ENCODE peak calls at places on chromosomes 7 and 10, in five cellular contexts. M is esophagus squamous epithelium, K is GM10248, C is colonic mucosa, L is IMR-90. B is an unnamed sample.

GRCh38 chr10:18238875-18239485 is 98.8 kb downstream of the CACNB2 start:
- DNase-seq in C (no peak), M (no peak), K (peak), L (peak), B (no peak)

GRCh38 chr7:135801045-135801693 is 52.6 kb upstream of the FAM180A start:
- DNase-seq in M (no peak), K (peak), C (peak), L (peak), B (peak)

GRCh38 chr7:148633761-148634160 is 43.2 kb downstream of the C7orf33 start:
- DNase-seq in L (no peak), M (no peak), C (no peak), K (no peak), B (no peak)

GRCh38 chr7:130419652-130420051 is 21.2 kb downstream of the CEP41 start:
- DNase-seq in C (no peak), M (no peak), L (peak), K (no peak), B (no peak)

GRCh38 chr7:21704362-21704761 is 161.5 kb downstream of the DNAH11 start:
- DNase-seq in C (no peak), L (no peak), M (no peak), K (no peak), B (no peak)

GRCh38 chr10:76553700-76554470 is 1083.7 kb downstream of the KCNMA1 start:
- DNase-seq in M (no peak), C (no peak), L (no peak), K (no peak), B (no peak)

GRCh38 chr10:3813267-3813666 is 28.3 kb upstream of the KLF6 start:
- DNase-seq in M (no peak), C (no peak), K (no peak), L (no peak), B (no peak)

GRCh38 chr7:27846388-27846787 is 106.4 kb downstream of the TAX1BP1 start:
- DNase-seq in L (peak), C (no peak), M (no peak), K (no peak), B (no peak)

GRCh38 chr10:651700-652099 is 37.8 kb downstream of the DIP2C start:
- DNase-seq in K (no peak), M (no peak), L (no peak), C (no peak), B (no peak)

GRCh38 chr10:73655990-73656298 is at the start of gene SYNPO2L:
- DNase-seq in C (no peak), L (no peak), K (no peak), M (no peak), B (no peak)

GRCh38 chr7:48710995-48711394 is 213.4 kb upstream of the CDC14C start:
- DNase-seq in M (no peak), C (no peak), L (no peak), K (no peak), B (no peak)

GRCh38 chr10:29102636-29103035 is 186.2 kb upstream of the LYZL1 start:
- DNase-seq in C (no peak), M (no peak), K (no peak), L (no peak), B (no peak)

GRCh38 chr7:39921505-39922250 is 28.4 kb upstream of the CDK13 start:
- DNase-seq in C (no peak), M (no peak), K (no peak), L (no peak), B (no peak)

DNA sequence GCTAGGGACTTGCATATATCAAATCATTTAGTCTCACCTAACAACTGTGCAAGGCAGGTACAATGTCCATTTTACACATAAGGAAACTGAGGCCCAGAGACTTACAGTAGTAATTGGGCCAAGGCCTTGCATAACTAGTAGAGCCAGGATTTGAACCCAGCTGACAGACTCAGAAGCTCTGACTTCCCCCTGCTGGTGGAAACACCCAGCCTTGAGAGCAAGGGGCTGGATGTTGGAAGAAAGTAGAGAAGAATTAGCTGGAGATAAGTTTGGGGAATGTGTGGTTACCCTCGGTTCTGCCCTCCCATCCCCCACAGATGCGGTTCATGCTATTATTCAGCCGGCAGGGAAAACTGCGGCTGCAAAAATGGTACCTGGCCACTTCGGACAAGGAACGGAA is 2.0 kb downstream of the AP1S1 start:
- DNase-seq in L (no peak), K (no peak), M (no peak), C (no peak), B (no peak)
- TF ChIP-seq CTCF in L (peak), K (no peak), M (no peak), C (no peak), B (no peak)

GRCh38 chr7:26200113-26200443 is 468 bp downstream of the HNRNPA2B1 start:
- DNase-seq in L (no peak), K (peak), C (peak), M (peak), B (peak)

GRCh38 chr7:26199301-26200112 is 1.0 kb downstream of the HNRNPA2B1 start:
- DNase-seq in M (peak), L (peak), C (peak), K (no peak), B (peak)

GRCh38 chr7:26202019-26202985 is 757 bp downstream of the CBX3 start:
- DNase-seq in L (no peak), K (peak), M (no peak), C (peak), B (peak)

GRCh38 chr7:26201261-26202018 is at the start of gene CBX3:
- DNase-seq in K (peak), M (peak), C (peak), L (peak), B (peak)

DNA sequence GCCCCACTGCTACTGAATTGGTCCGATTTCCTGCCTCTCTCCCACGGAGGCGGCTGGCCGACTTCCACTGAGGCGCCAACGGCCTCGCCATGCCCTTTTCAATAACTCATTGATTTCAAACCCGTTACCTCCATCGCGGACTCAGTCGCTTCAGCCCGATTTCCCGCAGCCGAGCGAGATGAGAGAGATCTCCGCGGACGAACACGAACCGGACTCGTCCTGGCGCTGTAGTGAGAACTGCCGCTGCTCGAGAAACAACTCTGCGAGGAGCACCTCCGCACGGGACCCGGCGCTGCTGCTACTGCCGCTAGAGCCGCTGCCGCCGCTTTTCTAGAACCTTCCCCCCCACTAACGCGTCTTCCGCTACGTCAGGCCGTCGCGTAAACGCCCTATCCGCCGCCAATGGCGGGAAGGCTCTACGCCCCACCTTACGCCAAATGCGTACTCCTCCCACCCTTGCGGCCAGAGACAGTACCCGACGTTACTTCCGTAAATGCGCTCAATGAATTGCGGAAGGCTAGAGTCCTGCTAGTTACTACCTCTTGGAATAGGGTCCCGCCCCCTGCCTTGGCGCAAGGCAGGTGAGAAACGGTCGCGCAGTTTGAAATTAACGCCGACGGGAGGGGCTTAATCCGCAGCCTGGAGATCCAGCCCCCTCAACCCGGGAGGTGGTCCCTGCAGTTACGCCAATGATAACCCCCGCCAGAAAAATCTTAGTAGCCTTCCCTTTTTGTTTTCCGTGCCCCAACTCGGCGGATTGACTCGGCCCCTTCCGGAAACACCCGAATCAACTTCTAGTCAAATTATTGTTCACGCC is at the start of gene HNRNPA2B1:
- DNase-seq in C (peak), L (peak), M (peak), K (peak), B (peak)
- TF ChIP-seq CTCF in C (no peak), L (no peak), M (peak), K (no peak), B (no peak)

GRCh38 chr7:97145068-97145467 is 27.6 kb downstream of the SDHAF3 start:
- DNase-seq in L (peak), K (no peak), M (no peak), C (no peak), B (no peak)
- TF ChIP-seq CTCF in L (peak), K (peak), M (peak), C (peak), B (no peak)

DNA sequence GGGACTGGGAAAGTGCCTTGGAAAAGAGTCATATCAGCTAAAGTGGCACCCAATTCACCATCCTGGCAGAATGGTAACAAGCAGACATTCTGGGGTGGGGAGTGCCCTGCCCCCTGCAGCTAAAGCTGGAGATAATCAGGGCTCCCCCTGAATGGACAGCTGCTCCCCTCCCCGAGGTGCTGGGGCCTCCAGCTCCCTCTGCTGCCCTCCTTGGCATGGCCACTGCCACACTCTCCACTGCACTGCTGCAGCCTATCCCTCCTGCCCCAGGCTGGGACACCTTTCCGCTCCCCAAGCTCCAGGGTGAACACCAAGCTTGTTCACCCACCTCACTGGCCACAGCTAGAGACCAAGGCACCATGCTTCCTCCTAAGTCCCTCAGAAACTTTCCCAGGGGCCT is 9.8 kb upstream of the PARD3 start:
- DNase-seq in M (no peak), L (no peak), K (no peak), C (no peak), B (peak)
- TF ChIP-seq CTCF in M (no peak), L (peak), K (peak), C (no peak), B (no peak)

GRCh38 chr10:132371641-132372081 is 25.3 kb upstream of the PWWP2B start:
- DNase-seq in L (no peak), C (no peak), M (no peak), K (no peak), B (no peak)
- TF ChIP-seq CTCF in L (peak), C (no peak), M (no peak), K (peak), B (no peak)

GRCh38 chr10:110354322-110354766 is 49.6 kb upstream of the SMNDC1 start:
- DNase-seq in C (peak), K (peak), M (peak), L (peak), B (peak)

GRCh38 chr10:110355181-110355831 is 50.6 kb upstream of the SMNDC1 start:
- DNase-seq in L (no peak), M (no peak), C (no peak), K (peak), B (no peak)

GRCh38 chr10:110355922-110356627 is 51.4 kb upstream of the SMNDC1 start:
- DNase-seq in M (no peak), K (no peak), L (no peak), C (no peak), B (no peak)

GRCh38 chr10:110352930-110353243 is 48.2 kb upstream of the SMNDC1 start:
- DNase-seq in M (no peak), K (no peak), C (no peak), L (no peak), B (no peak)

GRCh38 chr10:110353244-110354119 is 48.8 kb upstream of the SMNDC1 start:
- DNase-seq in L (peak), K (no peak), M (no peak), C (no peak), B (no peak)
- TF ChIP-seq CTCF in L (peak), K (no peak), M (no peak), C (no peak), B (no peak)

GRCh38 chr7:11753441-11753840 is 78.6 kb downstream of the THSD7A start:
- DNase-seq in L (no peak), K (no peak), M (no peak), C (no peak), B (no peak)

GRCh38 chr7:11751807-11752389 is 80.1 kb downstream of the THSD7A start:
- DNase-seq in L (no peak), C (no peak), M (no peak), K (no peak), B (no peak)

GRCh38 chr7:11749629-11750028 is 82.4 kb downstream of the THSD7A start:
- DNase-seq in L (no peak), K (no peak), M (no peak), C (no peak), B (no peak)

GRCh38 chr7:11750191-11750590 is 81.8 kb downstream of the THSD7A start:
- DNase-seq in M (no peak), K (no peak), C (no peak), L (no peak), B (no peak)

GRCh38 chr7:11751315-11751714 is 80.7 kb downstream of the THSD7A start:
- DNase-seq in K (no peak), L (no peak), M (no peak), C (no peak), B (no peak)
- TF ChIP-seq CTCF in K (no peak), L (no peak), M (no peak), C (no peak), B (no peak)

GRCh38 chr10:100562806-100563293 is 27.1 kb downstream of the HIF1AN start:
- DNase-seq in M (no peak), C (no peak), L (peak), K (no peak), B (peak)
- TF ChIP-seq CTCF in M (no peak), C (no peak), L (peak), K (no peak), B (peak)

DNA sequence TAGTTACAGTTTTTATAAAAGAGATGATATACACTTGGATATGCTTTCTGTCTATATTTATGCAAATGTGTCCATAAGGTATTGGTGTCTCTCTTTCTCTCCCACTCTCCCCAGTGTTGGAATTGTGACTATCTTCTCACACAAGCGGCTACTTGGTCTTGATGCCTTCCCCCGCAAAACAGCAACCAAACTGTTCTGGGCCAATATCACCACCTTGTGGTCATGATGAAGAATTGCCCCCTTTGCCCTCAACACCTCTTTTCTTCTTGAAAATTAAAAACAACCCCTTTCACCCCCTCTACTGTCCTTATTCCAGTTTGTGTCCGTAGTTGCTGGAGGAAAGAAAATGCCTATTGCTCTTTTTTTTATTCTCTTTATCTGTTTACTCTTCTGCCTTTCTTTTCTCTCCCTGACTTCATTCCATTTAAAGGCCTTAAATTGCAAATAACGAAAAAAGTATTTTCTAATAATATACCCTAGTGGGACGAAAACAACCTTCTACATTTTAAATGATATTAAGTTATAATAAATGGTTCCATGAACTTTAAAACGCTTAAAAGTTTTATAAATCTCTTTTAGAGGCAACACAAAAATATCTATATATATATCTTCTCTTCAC is 65.0 kb downstream of the IKZF1 start:
- DNase-seq in M (no peak), L (no peak), K (peak), C (no peak), B (peak)
- TF ChIP-seq CTCF in M (peak), L (peak), K (peak), C (peak), B (peak)

GRCh38 chr7:42549212-42549611 is 312.2 kb upstream of the GLI3 start:
- DNase-seq in L (no peak), C (no peak), M (no peak), K (no peak), B (no peak)
- TF ChIP-seq CTCF in L (no peak), C (no peak), M (no peak), K (no peak), B (no peak)